ENCODE peak calls at places on chromosomes 16 and 17, in four cellular contexts. One of them, this sample, is unnamed.

GRCh38 chr17:68595496-68595895 is 5.7 kb downstream of the FAM20A start:
- DNase-seq in WTC11: no peak
- DNase-seq in HEK293T: no peak
- DNase-seq in HepG2: no peak
- DNase-seq in this sample: no peak

GRCh38 chr16:58422809-58423208 is 30.5 kb downstream of the GINS3 start:
- DNase-seq in WTC11: no peak
- DNase-seq in HepG2: no peak
- DNase-seq in HEK293T: no peak
- DNase-seq in this sample: no peak

GRCh38 chr17:74276561-74277009 is 2.6 kb downstream of the DNAI2 start:
- DNase-seq in WTC11: no peak
- DNase-seq in HEK293T: no peak
- DNase-seq in HepG2: no peak
- DNase-seq in this sample: no peak

GRCh38 chr17:43316522-43317142 is 82.2 kb upstream of the ARL4D start:
- DNase-seq in HEK293T: no peak
- DNase-seq in WTC11: peak
- DNase-seq in HepG2: no peak
- DNase-seq in this sample: peak

GRCh38 chr17:142102-142661 is 4.8 kb downstream of the SCGB1C2 start:
- DNase-seq in HEK293T: peak
- DNase-seq in WTC11: no peak
- DNase-seq in HepG2: peak
- DNase-seq in this sample: no peak

GRCh38 chr17:72439893-72440502 is 319.2 kb downstream of the SOX9 start:
- DNase-seq in HEK293T: no peak
- DNase-seq in HepG2: no peak
- DNase-seq in WTC11: no peak
- DNase-seq in this sample: no peak

GRCh38 chr16:19316846-19317245 is 31.3 kb downstream of the CLEC19A start:
- DNase-seq in HEK293T: no peak
- DNase-seq in HepG2: no peak
- DNase-seq in WTC11: peak
- DNase-seq in this sample: no peak

GRCh38 chr17:59877965-59878364 is 14.8 kb downstream of the TUBD1 start:
- DNase-seq in HEK293T: no peak
- DNase-seq in HepG2: no peak
- DNase-seq in WTC11: no peak
- DNase-seq in this sample: no peak

GRCh38 chr17:61856078-61856477 is 7.2 kb downstream of the BRIP1 start:
- DNase-seq in HepG2: no peak
- DNase-seq in HEK293T: no peak
- DNase-seq in WTC11: no peak
- DNase-seq in this sample: no peak

GRCh38 chr16:20761175-20761574 is 2.6 kb upstream of the ACSM3 start:
- DNase-seq in WTC11: no peak
- DNase-seq in HEK293T: no peak
- DNase-seq in HepG2: no peak
- DNase-seq in this sample: no peak

GRCh38 chr16:85535352-85536072 is 77.6 kb upstream of the GSE1 start:
- DNase-seq in WTC11: no peak
- DNase-seq in HEK293T: no peak
- DNase-seq in HepG2: peak
- DNase-seq in this sample: peak

GRCh38 chr17:19986941-19987714 is 9.5 kb upstream of the AKAP10 start:
- DNase-seq in HEK293T: no peak
- DNase-seq in WTC11: no peak
- DNase-seq in HepG2: no peak
- DNase-seq in this sample: peak

GRCh38 chr17:76153640-76154039 is 12.6 kb upstream of the FOXJ1 start:
- DNase-seq in HepG2: peak
- DNase-seq in HEK293T: no peak
- DNase-seq in WTC11: no peak
- DNase-seq in this sample: no peak

GRCh38 chr17:15483416-15483815 is 16.0 kb upstream of the CDRT4 start:
- DNase-seq in HepG2: no peak
- DNase-seq in HEK293T: no peak
- DNase-seq in WTC11: no peak
- DNase-seq in this sample: no peak

GRCh38 chr16:87956169-87956770 is 5.0 kb downstream of the BANP start:
- DNase-seq in WTC11: no peak
- DNase-seq in HEK293T: no peak
- DNase-seq in HepG2: no peak
- DNase-seq in this sample: peak

GRCh38 chr17:32819035-32819434 is 57.9 kb downstream of the MYO1D start:
- DNase-seq in WTC11: no peak
- DNase-seq in HepG2: no peak
- DNase-seq in HEK293T: no peak
- DNase-seq in this sample: peak

GRCh38 chr16:1828645-1829410 is 1.8 kb downstream of the FAHD1 start:
- DNase-seq in WTC11: no peak
- DNase-seq in HEK293T: no peak
- DNase-seq in HepG2: peak
- DNase-seq in this sample: peak
- TF ChIP-seq ELF4 in WTC11: no peak
- TF ChIP-seq ELF4 in HEK293T: no peak
- TF ChIP-seq ELF4 in HepG2: no peak
- TF ChIP-seq ELF4 in this sample: no peak

DNA sequence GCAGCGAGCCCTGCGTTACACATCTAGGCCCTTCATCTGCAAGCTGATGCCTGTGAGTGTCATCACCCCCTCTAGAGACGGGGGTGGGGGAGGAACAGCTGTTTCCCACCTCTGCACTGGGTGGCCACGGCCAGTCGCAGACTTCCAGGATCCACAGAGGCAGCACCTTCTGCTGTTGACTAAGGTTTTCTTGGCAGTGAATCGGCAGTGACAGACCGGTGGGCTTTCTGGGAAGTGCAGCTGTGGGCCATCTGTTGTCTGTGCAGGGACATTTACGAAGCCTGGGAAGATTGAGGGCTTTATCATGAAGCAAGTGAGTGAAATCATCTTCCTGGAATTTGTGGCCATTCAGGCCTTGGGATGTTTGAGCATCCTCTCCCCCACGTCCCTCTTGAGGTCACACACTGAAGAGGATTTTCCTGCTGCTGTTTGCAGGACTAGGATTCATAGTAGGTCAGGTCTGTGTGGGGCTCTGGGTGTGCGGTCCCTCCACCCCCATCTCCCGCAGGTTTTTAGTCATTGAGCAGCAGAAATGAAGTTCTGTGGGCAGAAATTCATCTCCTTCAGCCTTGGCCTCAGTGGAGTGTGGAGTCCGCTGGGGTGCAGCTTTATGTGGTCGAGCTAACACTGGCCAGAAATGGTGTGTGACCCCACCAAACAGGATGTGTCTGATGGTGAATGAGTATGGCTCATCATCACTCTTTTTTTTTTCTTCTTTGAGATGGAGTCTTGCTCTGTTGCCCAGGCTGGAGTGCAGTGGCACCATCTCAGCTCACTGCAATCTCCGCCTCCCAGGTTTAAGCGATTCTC is 12.0 kb downstream of the PGS1 start:
- DNase-seq in WTC11: no peak
- DNase-seq in HEK293T: peak
- DNase-seq in HepG2: no peak
- DNase-seq in this sample: no peak
- TF ChIP-seq ELF4 in WTC11: no peak
- TF ChIP-seq ELF4 in HEK293T: no peak
- TF ChIP-seq ELF4 in HepG2: no peak
- TF ChIP-seq ELF4 in this sample: no peak

GRCh38 chr16:68514511-68514910 is 24.6 kb upstream of the ZFP90 start:
- DNase-seq in WTC11: no peak
- DNase-seq in HEK293T: no peak
- DNase-seq in HepG2: no peak
- DNase-seq in this sample: no peak

GRCh38 chr16:68519225-68519745 is 19.8 kb upstream of the ZFP90 start:
- DNase-seq in WTC11: no peak
- DNase-seq in HepG2: no peak
- DNase-seq in HEK293T: no peak
- DNase-seq in this sample: no peak

GRCh38 chr16:68512742-68513141 is 26.3 kb upstream of the ZFP90 start:
- DNase-seq in HepG2: no peak
- DNase-seq in HEK293T: no peak
- DNase-seq in WTC11: no peak
- DNase-seq in this sample: no peak

GRCh38 chr16:68520649-68521086 is 18.4 kb upstream of the ZFP90 start:
- DNase-seq in HepG2: peak
- DNase-seq in HEK293T: peak
- DNase-seq in WTC11: peak
- DNase-seq in this sample: peak

GRCh38 chr16:68517606-68518161 is 21.4 kb upstream of the ZFP90 start:
- DNase-seq in WTC11: no peak
- DNase-seq in HEK293T: no peak
- DNase-seq in HepG2: no peak
- DNase-seq in this sample: no peak
- TF ChIP-seq ELF4 in WTC11: no peak
- TF ChIP-seq ELF4 in HEK293T: no peak
- TF ChIP-seq ELF4 in HepG2: no peak
- TF ChIP-seq ELF4 in this sample: no peak

DNA sequence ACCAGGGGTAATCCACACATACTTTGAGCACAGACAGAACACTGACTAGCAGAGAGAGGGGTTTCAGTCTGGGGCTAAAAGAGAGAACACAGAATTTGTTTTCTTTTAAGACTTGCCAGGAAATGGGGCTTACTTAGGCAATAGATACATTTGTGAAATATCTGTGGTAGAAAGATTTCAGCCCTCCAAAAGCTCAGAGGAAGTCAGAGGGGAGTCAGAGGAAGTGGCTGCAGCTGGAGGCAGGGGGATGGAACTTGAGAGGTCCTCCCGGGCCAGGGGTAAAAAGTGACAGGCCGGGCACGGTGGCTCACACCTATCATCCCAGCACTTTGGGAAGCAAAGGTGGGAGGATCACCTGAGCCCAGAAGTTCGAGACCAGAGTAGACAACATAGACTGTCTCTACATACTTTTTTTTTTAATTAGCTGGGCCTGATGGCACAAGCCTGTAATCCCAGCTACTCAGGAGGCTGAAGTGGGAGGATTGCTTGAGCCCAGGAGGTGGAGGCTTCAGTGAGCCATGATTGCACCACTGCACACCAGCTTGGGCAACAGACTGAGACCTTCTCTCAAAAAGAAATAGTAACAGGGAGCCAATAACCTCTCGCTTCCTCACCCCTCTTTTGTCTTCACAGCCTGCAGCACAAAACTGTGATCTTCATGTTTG is 49.9 kb downstream of the NLRC5 start:
- DNase-seq in HEK293T: no peak
- DNase-seq in HepG2: no peak
- DNase-seq in WTC11: no peak
- DNase-seq in this sample: no peak
- TF ChIP-seq ELF4 in HEK293T: no peak
- TF ChIP-seq ELF4 in HepG2: no peak
- TF ChIP-seq ELF4 in WTC11: no peak
- TF ChIP-seq ELF4 in this sample: no peak

DNA sequence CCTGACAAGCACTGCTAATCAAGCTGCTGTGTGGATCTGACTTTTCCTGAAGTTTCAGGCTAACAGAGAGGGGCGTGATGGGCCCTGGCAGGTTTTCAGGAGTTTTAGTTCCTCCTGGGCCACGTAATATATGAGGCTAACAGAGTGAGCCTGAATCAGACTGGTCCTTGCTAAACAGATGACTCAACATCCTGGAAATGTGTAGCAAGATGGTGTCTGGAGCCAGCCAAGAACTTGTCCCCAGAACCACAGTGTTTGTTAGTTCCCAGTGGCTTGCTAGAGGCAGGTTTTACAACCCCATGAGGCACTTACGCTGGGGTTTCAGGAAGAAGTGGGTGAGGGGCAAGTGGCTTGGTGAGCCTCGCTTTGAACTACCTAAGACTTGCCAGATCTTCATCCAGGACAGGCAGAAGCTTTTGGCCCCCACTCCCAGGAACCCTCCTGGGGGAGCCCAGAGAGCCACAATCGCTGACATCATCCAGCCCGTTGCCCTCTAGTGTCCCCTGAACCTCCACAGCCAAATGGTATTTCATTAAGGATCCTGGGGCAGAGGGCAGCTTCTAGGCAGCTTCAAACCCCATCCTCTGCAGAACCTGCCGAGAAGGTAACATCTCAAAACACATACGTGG is 15.9 kb downstream of the TMEM92 start:
- DNase-seq in HEK293T: no peak
- DNase-seq in HepG2: no peak
- DNase-seq in WTC11: no peak
- DNase-seq in this sample: no peak
- TF ChIP-seq ELF4 in HEK293T: no peak
- TF ChIP-seq ELF4 in HepG2: no peak
- TF ChIP-seq ELF4 in WTC11: no peak
- TF ChIP-seq ELF4 in this sample: no peak

GRCh38 chr17:81879121-81879520 is 8.0 kb upstream of the ARHGDIA start:
- DNase-seq in HepG2: no peak
- DNase-seq in HEK293T: no peak
- DNase-seq in WTC11: no peak
- DNase-seq in this sample: peak

GRCh38 chr17:81877569-81877968 is 6.4 kb upstream of the ARHGDIA start:
- DNase-seq in WTC11: no peak
- DNase-seq in HEK293T: no peak
- DNase-seq in HepG2: no peak
- DNase-seq in this sample: no peak

GRCh38 chr17:81878294-81878693 is 7.2 kb upstream of the ARHGDIA start:
- DNase-seq in HepG2: no peak
- DNase-seq in WTC11: no peak
- DNase-seq in HEK293T: no peak
- DNase-seq in this sample: no peak
- TF ChIP-seq ELF4 in HepG2: no peak
- TF ChIP-seq ELF4 in WTC11: no peak
- TF ChIP-seq ELF4 in HEK293T: no peak
- TF ChIP-seq ELF4 in this sample: no peak

DNA sequence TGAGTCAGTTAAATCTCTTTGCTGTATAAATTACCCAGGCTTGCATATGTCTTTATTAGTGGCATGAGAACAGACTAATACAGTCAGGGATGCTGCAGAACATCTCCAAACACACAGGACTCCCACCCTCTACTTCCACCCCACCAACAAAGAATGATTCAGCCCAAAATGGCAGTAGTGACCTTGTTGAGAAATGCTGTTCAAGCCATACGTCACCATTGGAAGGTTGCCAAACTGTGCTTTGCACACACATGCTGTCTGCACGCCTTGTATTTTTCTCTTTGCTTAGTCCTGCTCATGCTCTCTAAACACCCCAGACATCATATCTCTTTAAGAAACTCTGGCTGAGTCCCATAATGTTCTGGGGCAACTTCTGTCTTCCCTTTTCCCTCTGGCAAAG is 589.6 kb downstream of the WWOX start:
- DNase-seq in HepG2: peak
- DNase-seq in WTC11: no peak
- DNase-seq in HEK293T: no peak
- DNase-seq in this sample: no peak
- TF ChIP-seq ELF4 in HepG2: no peak
- TF ChIP-seq ELF4 in WTC11: no peak
- TF ChIP-seq ELF4 in HEK293T: no peak
- TF ChIP-seq ELF4 in this sample: no peak

DNA sequence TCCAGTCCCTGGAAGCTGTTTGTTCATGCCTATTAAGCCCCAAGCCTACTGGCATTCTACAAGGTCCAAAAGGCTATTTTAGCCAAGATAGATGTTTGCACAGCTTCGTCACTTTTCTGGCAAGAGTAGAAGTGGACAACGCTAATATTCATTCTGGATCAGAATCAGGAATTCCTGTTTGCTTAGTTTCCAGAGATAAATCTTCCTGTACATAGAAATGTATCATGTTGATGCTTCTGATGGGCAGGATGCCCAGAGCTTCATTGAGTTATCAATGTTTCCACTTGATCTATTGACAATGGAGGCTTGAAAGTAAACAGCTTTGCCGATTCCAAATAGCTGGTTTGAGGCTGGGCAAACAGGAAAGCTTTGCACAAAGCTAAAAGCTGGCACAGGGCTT is 260.7 kb upstream of the CA10 start:
- DNase-seq in WTC11: no peak
- DNase-seq in HEK293T: no peak
- DNase-seq in HepG2: peak
- DNase-seq in this sample: no peak
- TF ChIP-seq ELF4 in WTC11: no peak
- TF ChIP-seq ELF4 in HEK293T: no peak
- TF ChIP-seq ELF4 in HepG2: no peak
- TF ChIP-seq ELF4 in this sample: no peak

This sample was measured in K562.